ENCODE peak calls at places on chromosomes 7 and 10, in eight cellular contexts. T is activated CD8-positive, alpha-beta T cell treated with anti-CD3 and anti-CD28 coated beads for 36 hours; M is HFFc6; F is GM23248; P is effector CD4-positive, alpha-beta T cell; H is left lung; O is A172; Q is hepatic stellate cell. L is an unnamed sample.
A peak's percentile ranks its signal among the peaks of the same experiment; 100 is the strongest.

GRCh38 chr10:89481662-89482061 is 53.7 kb downstream of the SLC16A12 start:
- DNase-seq in T (no peak), M (peak; percentile 73), F (peak; percentile 90), P (no peak), H (no peak), O (peak; percentile 70), Q (peak; percentile 43), L (no peak)

GRCh38 chr10:97707134-97707861 is 6.2 kb upstream of the MARVELD1 start:
- DNase-seq in T (no peak), M (no peak), F (no peak), P (no peak), H (no peak), O (no peak), Q (no peak), L (no peak)

GRCh38 chr7:63789378-63790176 is 209.1 kb upstream of the ZNF722 start:
- DNase-seq in T (no peak), M (no peak), F (no peak), P (no peak), H (no peak), O (no peak), Q (no peak), L (no peak)

GRCh38 chr7:142308918-142309317 is 51.1 kb upstream of the PRSS58 start:
- DNase-seq in T (no peak), M (no peak), F (no peak), P (no peak), H (no peak), O (no peak), Q (no peak), L (no peak)

GRCh38 chr10:46525177-46525823 is 31.2 kb downstream of the GPRIN2 start:
- DNase-seq in T (peak; percentile 44), M (peak; percentile 91), F (peak; percentile 85), P (no peak), H (peak; percentile 34), O (peak; percentile 92), Q (peak; percentile 91), L (peak; percentile 31)

GRCh38 chr10:43196981-43197833 is 59.0 kb downstream of the CSGALNACT2 start:
- DNase-seq in T (no peak), M (no peak), F (no peak), P (no peak), H (peak; percentile 20), O (no peak), Q (peak; percentile 7), L (no peak)

GRCh38 chr10:78684954-78685353 is 383.8 kb upstream of the ZMIZ1 start:
- DNase-seq in T (no peak), M (no peak), F (no peak), P (no peak), H (no peak), O (no peak), Q (no peak), L (no peak)

GRCh38 chr10:43322769-43323168 is 48.7 kb upstream of the FXYD4 start:
- DNase-seq in T (peak; percentile 93), M (peak; percentile 23), F (peak; percentile 50), P (peak; percentile 80), H (peak; percentile 89), O (no peak), Q (peak; percentile 45), L (peak; percentile 93)

L was measured in ovary.